ENCODE peak calls at places on chromosome 22, in nine cellular contexts. C is lower lobe of right lung, S is left lung, I is ovary, G is endothelial cell, A is cardiac fibroblast, N is AG10803, O is mammary epithelial cell, W is uterus. L is an unnamed sample.

GRCh38 chr22:48404801-48405447 is 1422.7 kb downstream of the BRD1 start:
- DNase-seq in C (no peak), N (no peak), A (no peak), W (no peak), G (no peak), I (no peak), S (no peak), O (no peak), L (no peak)

GRCh38 chr22:42562282-42562681 is 8.5 kb downstream of the SERHL2 start:
- DNase-seq in S (no peak), A (no peak), I (peak; percentile 84), C (no peak), G (no peak), W (no peak), N (no peak), O (no peak), L (peak; percentile 21)

GRCh38 chr22:27876684-27877083 is 42.4 kb downstream of the PITPNB start:
- DNase-seq in I (no peak), W (no peak), A (peak; percentile 52), C (no peak), G (no peak), S (no peak), N (peak; percentile 79), O (no peak), L (no peak)

GRCh38 chr22:23256986-23257888 is 76.9 kb downstream of the BCR start:
- DNase-seq in O (peak; percentile 32), N (peak; percentile 68), A (peak; percentile 62), W (peak; percentile 51), G (no peak), I (peak; percentile 72), S (no peak), C (no peak), L (no peak)

GRCh38 chr22:20438066-20438677 is 547 bp upstream of the SCARF2 start:
- DNase-seq in G (no peak), W (peak; percentile 45), S (no peak), N (peak; percentile 63), A (peak; percentile 46), C (peak; percentile 49), O (no peak), I (no peak), L (no peak)

GRCh38 chr22:50562523-50563409 is at the start of gene SYCE3:
- DNase-seq in W (peak; percentile 95), G (peak; percentile 97), A (peak; percentile 89), O (peak; percentile 91), I (peak; percentile 96), N (peak; percentile 83), C (peak; percentile 99), S (peak; percentile 99), L (peak; percentile 99)

GRCh38 chr22:31019276-31019930 is 50.3 kb downstream of the TUG1 start:
- DNase-seq in I (no peak), A (no peak), S (no peak), N (no peak), W (no peak), G (no peak), O (no peak), C (no peak), L (no peak)

GRCh38 chr22:21861290-21861848 is 6.1 kb downstream of the MAPK1 start:
- DNase-seq in N (no peak), I (no peak), C (no peak), W (no peak), S (no peak), G (no peak), A (no peak), O (peak; percentile 66), L (no peak)

GRCh38 chr22:31496735-31497146 is 405 bp downstream of the SFI1 start:
- DNase-seq in O (no peak), N (peak; percentile 6), W (no peak), G (peak; percentile 14), S (peak; percentile 86), A (no peak), C (peak; percentile 64), I (no peak), L (peak; percentile 35)

GRCh38 chr22:24951942-24952836 is at the start of gene KIAA1671:
- DNase-seq in S (peak; percentile 94), N (peak; percentile 40), A (peak; percentile 82), C (peak; percentile 87), W (peak; percentile 74), O (peak; percentile 78), G (peak; percentile 96), I (peak; percentile 94), L (peak; percentile 99)

GRCh38 chr22:42644422-42645340 is 4.3 kb upstream of the ATP5MGL start:
- DNase-seq in G (no peak), S (no peak), I (peak; percentile 69), A (peak; percentile 74), C (peak; percentile 75), O (no peak), W (peak; percentile 63), N (peak; percentile 63), L (no peak)

GRCh38 chr22:49015459-49015858 is 812.2 kb downstream of the BRD1 start:
- DNase-seq in G (no peak), I (no peak), C (no peak), N (no peak), W (no peak), O (no peak), S (no peak), A (no peak), L (no peak)

DNA sequence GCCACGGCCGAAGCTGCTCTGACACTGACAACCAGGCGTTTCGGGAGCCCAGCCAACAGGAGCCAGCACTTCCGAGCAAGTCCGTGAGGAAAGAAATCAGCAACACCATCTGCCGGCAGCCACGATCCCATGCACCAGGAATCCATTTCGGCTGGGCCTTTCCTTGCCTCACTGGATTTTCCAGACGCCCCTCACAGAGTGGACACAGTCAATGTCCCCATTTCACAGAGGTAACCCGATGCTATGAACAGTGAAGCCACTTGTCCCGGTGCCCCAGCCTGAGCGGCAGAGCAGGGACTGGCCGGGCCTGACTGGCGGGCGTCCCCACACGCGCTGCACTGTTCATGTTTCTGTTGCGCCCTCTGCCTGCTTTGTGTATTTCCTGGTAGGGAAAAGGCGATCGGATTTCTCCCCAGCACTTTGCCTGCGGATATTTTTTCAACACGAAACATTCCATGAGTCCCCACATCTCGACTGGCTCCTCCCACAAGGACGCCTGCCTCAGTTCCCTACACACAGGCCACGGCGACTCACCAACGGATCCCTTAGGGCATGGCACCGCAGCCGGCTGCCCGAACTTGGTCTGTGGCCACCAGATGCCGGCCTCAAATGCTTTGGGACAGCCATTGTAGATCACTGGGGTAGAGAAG is 55.3 kb downstream of the TRMU start:
- DNase-seq in S (peak; percentile 78), C (no peak), G (no peak), I (peak; percentile 68), A (peak; percentile 69), W (no peak), O (peak; percentile 70), N (peak; percentile 76), L (no peak)
- TF ChIP-seq CTCF in S (no peak), C (no peak), G (no peak), I (peak; percentile 18), A (peak; percentile 46), W (no peak), O (no peak), N (peak; percentile 66), L (no peak)

GRCh38 chr22:17751596-17751995 is 22.7 kb downstream of the BID start:
- DNase-seq in I (no peak), W (no peak), C (no peak), N (no peak), A (no peak), G (no peak), O (no peak), S (no peak), L (no peak)

GRCh38 chr22:17749605-17750395 is 24.5 kb downstream of the BID start:
- DNase-seq in G (no peak), S (no peak), O (no peak), A (no peak), C (no peak), N (no peak), W (no peak), I (no peak), L (no peak)

GRCh38 chr22:17748555-17749353 is 25.5 kb downstream of the BID start:
- DNase-seq in A (no peak), I (no peak), S (no peak), G (peak; percentile 64), C (no peak), W (no peak), O (no peak), N (no peak), L (peak; percentile 37)

GRCh38 chr22:17753401-17753989 is 20.8 kb downstream of the BID start:
- DNase-seq in C (no peak), I (no peak), O (peak; percentile 23), G (no peak), S (no peak), N (no peak), A (no peak), W (no peak), L (no peak)

DNA sequence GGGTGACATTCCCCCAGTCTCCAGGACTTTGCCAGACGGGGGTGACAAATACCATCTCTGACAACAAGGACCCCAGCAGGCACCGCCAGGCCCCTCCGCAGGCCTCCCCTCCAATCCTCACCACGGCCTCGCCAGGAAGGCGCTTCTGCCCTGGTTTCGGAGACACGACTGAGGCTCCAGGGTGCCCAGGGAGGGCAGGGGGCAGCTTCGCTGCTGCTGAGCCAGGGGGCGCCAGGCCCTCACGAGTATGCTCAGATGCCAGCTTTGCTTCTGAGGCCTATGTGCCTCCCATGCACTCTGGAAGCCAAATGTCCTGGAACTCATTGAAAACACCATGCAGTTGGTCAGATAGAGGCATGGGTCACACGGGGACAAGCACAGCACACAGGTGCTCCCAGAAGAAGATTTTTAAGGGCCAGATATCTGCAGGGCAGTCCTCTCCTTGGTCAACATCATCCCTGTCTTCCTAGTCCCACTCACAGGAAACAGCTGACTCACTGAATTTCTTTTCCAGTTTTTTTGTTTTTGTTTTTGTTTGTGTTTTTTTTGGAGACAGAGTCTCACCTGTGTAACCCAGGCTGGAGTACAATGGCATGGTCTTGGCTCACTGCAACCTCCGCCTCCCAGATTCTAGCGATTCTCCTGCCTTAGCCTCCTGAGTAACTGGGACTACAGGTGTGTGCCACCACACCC is 19.9 kb downstream of the BID start:
- DNase-seq in C (no peak), G (no peak), W (no peak), S (no peak), N (no peak), O (no peak), I (no peak), A (no peak), L (no peak)
- TF ChIP-seq CTCF in C (no peak), G (no peak), W (no peak), S (no peak), N (peak; percentile 5), O (no peak), I (no peak), A (peak; percentile 26), L (no peak)

GRCh38 chr22:45731798-45732495 is 60.3 kb downstream of the ATXN10 start:
- DNase-seq in I (no peak), C (no peak), W (no peak), G (no peak), O (peak; percentile 55), N (peak; percentile 39), A (peak; percentile 51), S (no peak), L (no peak)
- TF ChIP-seq CTCF in I (peak; percentile 30), C (peak; percentile 22), W (peak; percentile 35), G (no peak), O (peak; percentile 20), N (peak; percentile 55), A (peak; percentile 30), S (peak; percentile 30), L (peak; percentile 40)

GRCh38 chr22:37739000-37739399 is 42.2 kb downstream of the TRIOBP start:
- DNase-seq in C (peak; percentile 65), O (no peak), S (no peak), W (peak; percentile 96), I (peak; percentile 95), N (peak; percentile 62), G (no peak), A (peak; percentile 91), L (no peak)
- TF ChIP-seq CTCF in C (no peak), O (no peak), S (no peak), W (peak; percentile 46), I (peak; percentile 28), N (no peak), G (no peak), A (no peak), L (no peak)

GRCh38 chr22:17734197-17734596 is 40.1 kb downstream of the BID start:
- DNase-seq in C (no peak), A (peak; percentile 36), N (peak; percentile 65), I (no peak), W (no peak), G (no peak), O (no peak), S (no peak), L (no peak)
- TF ChIP-seq CTCF in C (no peak), A (no peak), N (no peak), I (no peak), W (no peak), G (no peak), O (no peak), S (no peak), L (no peak)

L was measured in nephron progenitor cell.